ENCODE peak calls at places on chromosomes 7 and 10, in eight cellular contexts. X is spleen; W is fibroblast of pulmonary artery; I is CD8-positive, alpha-beta T cell; G is transverse colon; B is MV-4-11; F is T follicular helper cell; D is activated CD4-positive, CD25-positive, alpha-beta regulatory T cell. K is an unnamed sample.

GRCh38 chr10:75234683-75235374 is 928 bp downstream of the COMTD1 start:
- DNase-seq in G (peak), X (peak), W (no peak), I (no peak), F (no peak), D (peak), B (no peak), K (no peak)

GRCh38 chr10:33005322-33006282 is 47.6 kb upstream of the ITGB1 start:
- DNase-seq in B (peak), F (no peak), X (peak), I (peak), D (no peak), W (peak), G (peak), K (peak)

GRCh38 chr7:102252373-102252982 is 34.2 kb upstream of the SH2B2 start:
- DNase-seq in F (no peak), I (no peak), B (peak), D (no peak), X (no peak), W (no peak), G (no peak), K (no peak)

GRCh38 chr10:110600487-110601101 is 33.1 kb downstream of the SMC3 start:
- DNase-seq in F (no peak), X (no peak), I (peak), G (no peak), B (peak), W (peak), D (no peak), K (no peak)

GRCh38 chr10:86480571-86480970 is 41.0 kb downstream of the WAPL start:
- DNase-seq in G (no peak), F (no peak), I (no peak), D (no peak), X (no peak), B (no peak), W (no peak), K (no peak)

GRCh38 chr7:12256025-12256570 is 45.0 kb downstream of the TMEM106B start:
- DNase-seq in X (no peak), G (no peak), D (no peak), W (peak), F (no peak), B (no peak), I (no peak), K (no peak)

GRCh38 chr10:88209837-88210552 is 346.6 kb downstream of the PTEN start:
- DNase-seq in I (no peak), F (no peak), B (peak), W (no peak), D (no peak), X (no peak), G (no peak), K (no peak)

GRCh38 chr10:46293832-46294640 is 7.2 kb downstream of the ANTXRL start:
- DNase-seq in X (peak), D (no peak), G (peak), F (no peak), B (no peak), I (no peak), W (no peak), K (peak)

GRCh38 chr10:63588436-63589180 is 67.4 kb downstream of the REEP3 start:
- DNase-seq in F (no peak), G (peak), I (no peak), X (no peak), W (no peak), B (no peak), D (no peak), K (no peak)

GRCh38 chr10:91856637-91857036 is 52.6 kb downstream of the FGFBP3 start:
- DNase-seq in I (no peak), F (no peak), G (no peak), B (no peak), X (no peak), W (peak), D (no peak), K (no peak)

GRCh38 chr10:92523639-92524038 is 50.3 kb downstream of the IDE start:
- DNase-seq in G (no peak), B (no peak), F (no peak), W (no peak), D (no peak), X (no peak), I (no peak), K (no peak)

GRCh38 chr10:26044123-26044749 is 110.2 kb downstream of the MYO3A start:
- DNase-seq in W (no peak), D (no peak), F (no peak), B (peak), G (peak), I (no peak), X (no peak), K (peak)

GRCh38 chr10:101566333-101567164 is 21.5 kb downstream of the POLL start:
- DNase-seq in G (no peak), F (no peak), W (peak), I (no peak), D (no peak), X (no peak), B (peak), K (peak)